ENCODE peak calls at places on chromosomes 13 and 19, in eight cellular contexts. One of them, this sample, is unnamed.

GRCh38 chr13:112742583-112742982 is 52.7 kb downstream of the ATP11A start:
- DNase-seq in fibroblast of pulmonary artery: no peak
- DNase-seq in esophagus muscularis mucosa: no peak
- DNase-seq in colonic mucosa: no peak
- DNase-seq in kidney: no peak
- DNase-seq in WTC11: no peak
- DNase-seq in endodermal cell: no peak
- DNase-seq in cardiac fibroblast: no peak
- DNase-seq in this sample: no peak

GRCh38 chr13:98575009-98575866 is 1.7 kb downstream of the STK24 start:
- DNase-seq in cardiac fibroblast: peak
- DNase-seq in kidney: no peak
- DNase-seq in esophagus muscularis mucosa: no peak
- DNase-seq in colonic mucosa: no peak
- DNase-seq in endodermal cell: no peak
- DNase-seq in WTC11: no peak
- DNase-seq in fibroblast of pulmonary artery: no peak
- DNase-seq in this sample: no peak

GRCh38 chr19:16325671-16326400 is 1.2 kb downstream of the KLF2 start:
- DNase-seq in endodermal cell: peak
- DNase-seq in colonic mucosa: peak
- DNase-seq in kidney: peak
- DNase-seq in WTC11: peak
- DNase-seq in cardiac fibroblast: peak
- DNase-seq in esophagus muscularis mucosa: no peak
- DNase-seq in fibroblast of pulmonary artery: peak
- DNase-seq in this sample: no peak

GRCh38 chr13:73171242-73171641 is 112.4 kb downstream of the KLF5 start:
- DNase-seq in endodermal cell: no peak
- DNase-seq in fibroblast of pulmonary artery: no peak
- DNase-seq in esophagus muscularis mucosa: no peak
- DNase-seq in cardiac fibroblast: no peak
- DNase-seq in WTC11: no peak
- DNase-seq in kidney: no peak
- DNase-seq in colonic mucosa: peak
- DNase-seq in this sample: no peak

GRCh38 chr19:51034704-51035103 is at the start of gene KLK12:
- DNase-seq in esophagus muscularis mucosa: no peak
- DNase-seq in kidney: no peak
- DNase-seq in WTC11: no peak
- DNase-seq in fibroblast of pulmonary artery: no peak
- DNase-seq in cardiac fibroblast: no peak
- DNase-seq in endodermal cell: peak
- DNase-seq in colonic mucosa: no peak
- DNase-seq in this sample: no peak

GRCh38 chr19:57269515-57270250 is 10.6 kb upstream of the ZNF460 start:
- DNase-seq in fibroblast of pulmonary artery: peak
- DNase-seq in esophagus muscularis mucosa: no peak
- DNase-seq in cardiac fibroblast: peak
- DNase-seq in colonic mucosa: no peak
- DNase-seq in kidney: no peak
- DNase-seq in endodermal cell: no peak
- DNase-seq in WTC11: no peak
- DNase-seq in this sample: peak

GRCh38 chr13:21256351-21256761 is 79.9 kb downstream of the MRPL57 start:
- DNase-seq in cardiac fibroblast: no peak
- DNase-seq in fibroblast of pulmonary artery: no peak
- DNase-seq in kidney: no peak
- DNase-seq in colonic mucosa: no peak
- DNase-seq in esophagus muscularis mucosa: no peak
- DNase-seq in WTC11: no peak
- DNase-seq in endodermal cell: no peak
- DNase-seq in this sample: no peak

GRCh38 chr13:99736541-99736940 is 235.0 kb downstream of the ZIC5 start:
- DNase-seq in kidney: no peak
- DNase-seq in fibroblast of pulmonary artery: no peak
- DNase-seq in endodermal cell: peak
- DNase-seq in cardiac fibroblast: no peak
- DNase-seq in WTC11: no peak
- DNase-seq in esophagus muscularis mucosa: no peak
- DNase-seq in colonic mucosa: no peak
- DNase-seq in this sample: no peak

GRCh38 chr13:110412132-110412912 is 105.2 kb downstream of the COL4A2 start:
- DNase-seq in kidney: peak
- DNase-seq in cardiac fibroblast: peak
- DNase-seq in endodermal cell: peak
- DNase-seq in colonic mucosa: peak
- DNase-seq in WTC11: peak
- DNase-seq in esophagus muscularis mucosa: peak
- DNase-seq in fibroblast of pulmonary artery: peak
- DNase-seq in this sample: peak

GRCh38 chr19:44789943-44790467 is 12.3 kb downstream of the CBLC start:
- DNase-seq in fibroblast of pulmonary artery: no peak
- DNase-seq in endodermal cell: no peak
- DNase-seq in WTC11: no peak
- DNase-seq in esophagus muscularis mucosa: no peak
- DNase-seq in cardiac fibroblast: no peak
- DNase-seq in colonic mucosa: no peak
- DNase-seq in kidney: no peak
- DNase-seq in this sample: no peak

GRCh38 chr13:39016087-39016486 is 21.8 kb downstream of the PROSER1 start:
- DNase-seq in cardiac fibroblast: no peak
- DNase-seq in fibroblast of pulmonary artery: no peak
- DNase-seq in endodermal cell: no peak
- DNase-seq in colonic mucosa: no peak
- DNase-seq in WTC11: no peak
- DNase-seq in esophagus muscularis mucosa: no peak
- DNase-seq in kidney: no peak
- DNase-seq in this sample: no peak

GRCh38 chr13:39013462-39013861 is 22.8 kb upstream of the STOML3 start:
- DNase-seq in cardiac fibroblast: no peak
- DNase-seq in WTC11: no peak
- DNase-seq in endodermal cell: no peak
- DNase-seq in fibroblast of pulmonary artery: no peak
- DNase-seq in esophagus muscularis mucosa: no peak
- DNase-seq in colonic mucosa: no peak
- DNase-seq in kidney: no peak
- DNase-seq in this sample: no peak

GRCh38 chr13:39012608-39013007 is 22.0 kb upstream of the STOML3 start:
- DNase-seq in endodermal cell: peak
- DNase-seq in fibroblast of pulmonary artery: no peak
- DNase-seq in WTC11: peak
- DNase-seq in kidney: no peak
- DNase-seq in cardiac fibroblast: no peak
- DNase-seq in esophagus muscularis mucosa: no peak
- DNase-seq in colonic mucosa: no peak
- DNase-seq in this sample: no peak

GRCh38 chr13:39020853-39021462 is 16.9 kb downstream of the PROSER1 start:
- DNase-seq in colonic mucosa: no peak
- DNase-seq in kidney: no peak
- DNase-seq in cardiac fibroblast: no peak
- DNase-seq in WTC11: no peak
- DNase-seq in fibroblast of pulmonary artery: no peak
- DNase-seq in esophagus muscularis mucosa: no peak
- DNase-seq in endodermal cell: no peak
- DNase-seq in this sample: no peak

DNA sequence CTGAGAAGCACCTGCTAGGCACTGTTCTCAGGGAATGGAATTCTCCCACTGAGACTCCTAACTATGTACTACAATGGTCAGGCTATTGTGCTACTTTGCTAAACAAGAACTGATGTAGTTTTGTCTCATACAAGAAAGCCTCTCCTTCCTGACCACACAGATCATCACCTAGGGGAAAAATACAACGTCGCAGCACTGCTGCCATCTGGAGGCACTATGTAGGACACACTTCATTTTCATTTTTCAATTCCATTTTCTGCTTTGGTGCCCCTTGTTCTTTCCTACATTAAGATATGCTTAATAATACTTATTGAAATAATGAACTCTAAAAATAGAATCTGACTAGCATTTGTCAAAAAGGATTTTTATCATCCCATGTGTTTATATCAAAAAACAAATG is 21.1 kb downstream of the PROSER1 start:
- DNase-seq in endodermal cell: peak
- DNase-seq in fibroblast of pulmonary artery: peak
- DNase-seq in kidney: no peak
- DNase-seq in WTC11: no peak
- DNase-seq in esophagus muscularis mucosa: no peak
- DNase-seq in cardiac fibroblast: peak
- DNase-seq in colonic mucosa: no peak
- DNase-seq in this sample: no peak
- TF ChIP-seq CTCF in endodermal cell: peak
- TF ChIP-seq CTCF in fibroblast of pulmonary artery: peak
- TF ChIP-seq CTCF in kidney: peak
- TF ChIP-seq CTCF in WTC11: peak
- TF ChIP-seq CTCF in esophagus muscularis mucosa: no peak
- TF ChIP-seq CTCF in cardiac fibroblast: peak
- TF ChIP-seq CTCF in colonic mucosa: peak
- TF ChIP-seq CTCF in this sample: peak

DNA sequence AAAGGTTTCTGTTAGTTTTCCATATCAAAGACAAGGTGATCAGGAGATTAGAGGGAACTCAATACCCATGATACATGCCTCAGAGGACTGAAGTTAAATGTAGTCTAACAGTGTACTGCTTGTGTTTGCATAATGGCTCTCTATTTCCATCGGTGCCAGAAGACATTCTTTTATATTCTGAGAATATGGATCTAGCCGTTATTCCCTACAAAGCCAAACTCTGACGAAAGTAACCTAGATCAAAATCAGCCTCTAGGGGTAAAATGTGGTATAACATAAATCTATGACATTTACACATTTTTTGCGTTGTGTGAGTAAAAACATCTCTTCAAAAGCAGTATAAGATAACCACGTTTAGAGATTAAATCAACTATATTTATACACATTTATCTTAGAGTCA is 2232.7 kb downstream of the PCDH9 start:
- DNase-seq in kidney: no peak
- DNase-seq in endodermal cell: no peak
- DNase-seq in esophagus muscularis mucosa: no peak
- DNase-seq in WTC11: no peak
- DNase-seq in cardiac fibroblast: no peak
- DNase-seq in fibroblast of pulmonary artery: no peak
- DNase-seq in colonic mucosa: no peak
- DNase-seq in this sample: no peak
- TF ChIP-seq CTCF in kidney: no peak
- TF ChIP-seq CTCF in endodermal cell: peak
- TF ChIP-seq CTCF in esophagus muscularis mucosa: no peak
- TF ChIP-seq CTCF in WTC11: no peak
- TF ChIP-seq CTCF in cardiac fibroblast: no peak
- TF ChIP-seq CTCF in fibroblast of pulmonary artery: no peak
- TF ChIP-seq CTCF in colonic mucosa: no peak
- TF ChIP-seq CTCF in this sample: no peak

GRCh38 chr19:40755248-40755624 is 4.2 kb downstream of the SNRPA start:
- DNase-seq in fibroblast of pulmonary artery: no peak
- DNase-seq in kidney: no peak
- DNase-seq in cardiac fibroblast: no peak
- DNase-seq in esophagus muscularis mucosa: no peak
- DNase-seq in colonic mucosa: no peak
- DNase-seq in WTC11: no peak
- DNase-seq in endodermal cell: no peak
- DNase-seq in this sample: no peak
- TF ChIP-seq CTCF in fibroblast of pulmonary artery: no peak
- TF ChIP-seq CTCF in kidney: no peak
- TF ChIP-seq CTCF in cardiac fibroblast: no peak
- TF ChIP-seq CTCF in esophagus muscularis mucosa: no peak
- TF ChIP-seq CTCF in colonic mucosa: no peak
- TF ChIP-seq CTCF in WTC11: no peak
- TF ChIP-seq CTCF in endodermal cell: no peak
- TF ChIP-seq CTCF in this sample: no peak

GRCh38 chr13:39779337-39780270 is 124.1 kb downstream of the COG6 start:
- DNase-seq in fibroblast of pulmonary artery: peak
- DNase-seq in cardiac fibroblast: peak
- DNase-seq in esophagus muscularis mucosa: no peak
- DNase-seq in kidney: no peak
- DNase-seq in WTC11: no peak
- DNase-seq in colonic mucosa: no peak
- DNase-seq in endodermal cell: no peak
- DNase-seq in this sample: no peak

GRCh38 chr13:39776439-39776838 is 121.0 kb downstream of the COG6 start:
- DNase-seq in cardiac fibroblast: peak
- DNase-seq in colonic mucosa: no peak
- DNase-seq in kidney: no peak
- DNase-seq in esophagus muscularis mucosa: no peak
- DNase-seq in endodermal cell: no peak
- DNase-seq in WTC11: no peak
- DNase-seq in fibroblast of pulmonary artery: peak
- DNase-seq in this sample: no peak

GRCh38 chr13:39773833-39774232 is 118.4 kb downstream of the COG6 start:
- DNase-seq in esophagus muscularis mucosa: no peak
- DNase-seq in WTC11: no peak
- DNase-seq in colonic mucosa: no peak
- DNase-seq in endodermal cell: no peak
- DNase-seq in fibroblast of pulmonary artery: peak
- DNase-seq in kidney: no peak
- DNase-seq in cardiac fibroblast: peak
- DNase-seq in this sample: no peak

GRCh38 chr13:39777021-39777420 is 121.6 kb downstream of the COG6 start:
- DNase-seq in esophagus muscularis mucosa: no peak
- DNase-seq in WTC11: no peak
- DNase-seq in endodermal cell: no peak
- DNase-seq in colonic mucosa: no peak
- DNase-seq in kidney: no peak
- DNase-seq in cardiac fibroblast: no peak
- DNase-seq in fibroblast of pulmonary artery: no peak
- DNase-seq in this sample: no peak

DNA sequence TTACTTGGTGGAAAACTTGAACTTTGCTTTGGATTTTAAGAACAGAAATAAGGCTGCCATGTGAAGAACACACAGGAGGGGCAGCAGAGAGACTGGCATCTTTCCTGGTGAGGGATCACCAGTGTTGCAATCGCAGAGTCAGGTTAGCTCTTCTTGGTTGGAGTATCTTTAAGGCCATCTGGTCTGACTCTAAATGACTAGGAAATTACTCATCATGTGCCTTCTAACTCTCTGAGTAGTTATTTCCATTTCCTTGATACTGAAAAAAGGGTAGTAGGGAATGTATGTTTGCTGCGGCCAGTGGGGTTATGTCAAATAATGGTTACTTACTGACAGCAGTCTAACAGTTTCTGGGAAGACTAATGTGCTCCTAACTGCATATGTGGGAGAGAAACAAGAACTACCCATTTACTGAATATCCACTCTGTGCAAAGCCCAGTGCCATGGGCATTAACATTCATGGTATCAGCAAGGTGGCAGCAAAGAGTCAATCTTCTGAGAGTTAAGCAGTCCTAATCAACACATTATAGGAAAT is 122.1 kb downstream of the COG6 start:
- DNase-seq in cardiac fibroblast: peak
- DNase-seq in fibroblast of pulmonary artery: peak
- DNase-seq in endodermal cell: peak
- DNase-seq in esophagus muscularis mucosa: no peak
- DNase-seq in WTC11: no peak
- DNase-seq in colonic mucosa: no peak
- DNase-seq in kidney: no peak
- DNase-seq in this sample: no peak
- TF ChIP-seq CTCF in cardiac fibroblast: peak
- TF ChIP-seq CTCF in fibroblast of pulmonary artery: peak
- TF ChIP-seq CTCF in endodermal cell: peak
- TF ChIP-seq CTCF in esophagus muscularis mucosa: peak
- TF ChIP-seq CTCF in WTC11: no peak
- TF ChIP-seq CTCF in colonic mucosa: no peak
- TF ChIP-seq CTCF in kidney: no peak
- TF ChIP-seq CTCF in this sample: peak

GRCh38 chr19:11693505-11694499 is 44.9 kb downstream of the ZNF823 start:
- DNase-seq in cardiac fibroblast: peak
- DNase-seq in kidney: no peak
- DNase-seq in WTC11: peak
- DNase-seq in esophagus muscularis mucosa: no peak
- DNase-seq in colonic mucosa: peak
- DNase-seq in fibroblast of pulmonary artery: peak
- DNase-seq in endodermal cell: peak
- DNase-seq in this sample: no peak
- TF ChIP-seq CTCF in cardiac fibroblast: no peak
- TF ChIP-seq CTCF in kidney: no peak
- TF ChIP-seq CTCF in WTC11: no peak
- TF ChIP-seq CTCF in esophagus muscularis mucosa: no peak
- TF ChIP-seq CTCF in colonic mucosa: peak
- TF ChIP-seq CTCF in fibroblast of pulmonary artery: no peak
- TF ChIP-seq CTCF in endodermal cell: peak
- TF ChIP-seq CTCF in this sample: peak

This sample was measured in osteocyte.